ENCODE peak calls at places on chromosomes 16 and 17, in six cellular contexts. X is cerebellar cortex, B is GM13976, A is HEK293T, H is mucosa of descending colon, U is EH. R is an unnamed sample.

GRCh38 chr17:7224661-7225111 is 4.9 kb downstream of the ACADVL start:
- DNase-seq in X (no peak), B (no peak), A (no peak), H (no peak), U (no peak), R (no peak)

GRCh38 chr16:11603331-11603750 is 16.6 kb upstream of the LITAF start:
- DNase-seq in X (no peak), B (no peak), A (no peak), H (no peak), U (no peak), R (no peak)

GRCh38 chr16:31700530-31701388 is 172.8 kb upstream of the ZNF267 start:
- DNase-seq in X (peak), B (peak), A (peak), H (peak), U (peak), R (peak)

GRCh38 chr16:46896314-46896968 is 12.3 kb downstream of the GPT2 start:
- DNase-seq in X (no peak), B (no peak), A (no peak), H (no peak), U (no peak), R (no peak)

GRCh38 chr17:28928061-28928460 is 23.3 kb downstream of the PHF12 start:
- DNase-seq in X (no peak), B (no peak), A (no peak), H (no peak), U (peak), R (no peak)

GRCh38 chr17:41885733-41886132 is 20.5 kb upstream of the KLHL11 start:
- DNase-seq in X (peak), B (no peak), A (peak), H (no peak), U (no peak), R (no peak)

GRCh38 chr16:31181102-31181830 is 1.3 kb downstream of the FUS start:
- DNase-seq in X (no peak), B (no peak), A (no peak), H (peak), U (peak), R (peak)

GRCh38 chr16:64964126-64964540 is 157.7 kb downstream of the CDH11 start:
- DNase-seq in X (no peak), B (no peak), A (no peak), H (no peak), U (peak), R (no peak)

GRCh38 chr16:56869513-56870270 is 4.7 kb downstream of the SLC12A3 start:
- DNase-seq in X (no peak), B (peak), A (peak), H (peak), U (peak), R (peak)

GRCh38 chr17:42111901-42112551 is 488 bp downstream of the DHX58 start:
- DNase-seq in X (peak), B (peak), A (no peak), H (peak), U (peak), R (no peak)

GRCh38 chr16:78060295-78060694 is 37.9 kb downstream of the CLEC3A start:
- DNase-seq in X (no peak), B (no peak), A (no peak), H (no peak), U (no peak), R (no peak)

GRCh38 chr16:84574191-84574590 is 43.7 kb downstream of the COTL1 start:
- DNase-seq in X (no peak), B (no peak), A (no peak), H (no peak), U (no peak), R (no peak)